ENCODE peak calls at places on chromosomes 12 and 14, in five cellular contexts. F is bronchial epithelial cell, V is GM23338, H is hepatocyte, X is activated B cell treated with CpG ODN at 0.5 μM for 24 hours. M is an unnamed sample.
A peak's percentile ranks its signal among the peaks of the same experiment; 100 is the strongest.

GRCh38 chr14:59771577-59771976 is 99.0 kb downstream of the RTN1 start:
- DNase-seq in X (no peak), H (no peak), V (no peak), F (peak; percentile 76), M (no peak)

GRCh38 chr12:77049767-77050353 is 15.5 kb downstream of the E2F7 start:
- DNase-seq in X (no peak), F (peak; percentile 81), V (peak; percentile 68), H (peak; percentile 82), M (no peak)

GRCh38 chr14:65173973-65174693 is 71.8 kb upstream of the MAX start:
- DNase-seq in H (no peak), F (no peak), X (no peak), V (peak; percentile 72), M (peak; percentile 80)

GRCh38 chr12:101781834-101782543 is 42.7 kb upstream of the SYCP3 start:
- DNase-seq in X (no peak), H (no peak), V (no peak), F (no peak), M (no peak)

GRCh38 chr12:12405882-12406281 is 49.0 kb downstream of the BORCS5 start:
- DNase-seq in F (no peak), V (no peak), H (peak; percentile 38), X (no peak), M (no peak)

GRCh38 chr14:63891148-63891964 is 38.6 kb downstream of the SYNE2 start:
- DNase-seq in X (no peak), F (peak; percentile 47), V (peak; percentile 80), H (no peak), M (peak; percentile 36)

GRCh38 chr14:89269404-89269803 is 147.6 kb downstream of the FOXN3 start:
- DNase-seq in H (no peak), F (no peak), X (no peak), V (no peak), M (no peak)

GRCh38 chr14:54650331-54651017 is 83.5 kb downstream of the SAMD4A start:
- DNase-seq in F (peak; percentile 74), V (peak; percentile 35), X (no peak), H (no peak), M (no peak)

GRCh38 chr14:54771411-54772027 is 131.1 kb downstream of the GCH1 start:
- DNase-seq in H (no peak), F (no peak), X (no peak), V (no peak), M (no peak)

GRCh38 chr12:65818454-65819382 is 5.6 kb upstream of the HMGA2 start:
- DNase-seq in V (no peak), X (no peak), H (no peak), F (peak; percentile 95), M (no peak)

GRCh38 chr14:65565948-65566347 is 153.4 kb downstream of the FUT8 start:
- DNase-seq in V (no peak), F (no peak), H (no peak), X (no peak), M (no peak)

GRCh38 chr12:130703733-130704375 is 12.2 kb downstream of the RIMBP2 start:
- DNase-seq in V (no peak), F (no peak), H (no peak), X (no peak), M (peak; percentile 18)

GRCh38 chr14:78178071-78178470 is 7.9 kb downstream of the NRXN3 start:
- DNase-seq in F (peak; percentile 6), V (no peak), H (no peak), X (no peak), M (no peak)

GRCh38 chr12:7129647-7130536 is at the start of gene CLSTN3:
- DNase-seq in H (peak; percentile 92), F (peak; percentile 53), X (peak; percentile 77), V (peak; percentile 93), M (peak; percentile 96)

GRCh38 chr12:62259311-62259992 is 752 bp upstream of the USP15 start:
- DNase-seq in V (peak; percentile 9), X (no peak), F (peak; percentile 57), H (peak; percentile 12), M (no peak)

GRCh38 chr12:1533205-1533601 is 61.2 kb downstream of the FBXL14 start:
- DNase-seq in X (no peak), H (no peak), V (no peak), F (no peak), M (peak; percentile 17)

GRCh38 chr14:32192712-32193373 is 9.0 kb upstream of the RNU6-7 start:
- DNase-seq in F (no peak), H (no peak), V (peak; percentile 18), X (no peak), M (no peak)

GRCh38 chr12:73892181-73892580 is 645.5 kb upstream of the ATXN7L3B start:
- DNase-seq in H (peak; percentile 10), V (no peak), X (no peak), F (peak; percentile 29), M (no peak)

GRCh38 chr12:122836027-122836921 is 1.0 kb downstream of the HIP1R start:
- DNase-seq in H (peak; percentile 70), X (peak; percentile 44), V (peak; percentile 33), F (peak; percentile 68), M (peak; percentile 39)

GRCh38 chr12:52395761-52396434 is 10.2 kb downstream of the KRT82 start:
- DNase-seq in V (peak; percentile 96), F (peak; percentile 35), X (no peak), H (peak; percentile 47), M (peak; percentile 97)

GRCh38 chr12:104498211-104498801 is 41.6 kb downstream of the CHST11 start:
- DNase-seq in F (no peak), X (no peak), V (no peak), H (no peak), M (no peak)

GRCh38 chr12:64193045-64193444 is 29.1 kb downstream of the KICS2 start:
- DNase-seq in X (no peak), F (no peak), V (no peak), H (no peak), M (no peak)

GRCh38 chr14:33331176-33331949 is 392.7 kb downstream of the NPAS3 start:
- DNase-seq in X (no peak), F (no peak), H (no peak), V (no peak), M (no peak)

GRCh38 chr14:103746706-103747105 is 31.1 kb downstream of the ZFYVE21 start:
- DNase-seq in F (peak; percentile 34), X (no peak), H (no peak), V (no peak), M (no peak)

GRCh38 chr12:2641209-2641608 is 153.6 kb upstream of the FKBP4 start:
- DNase-seq in H (peak; percentile 23), F (no peak), V (peak; percentile 80), X (no peak), M (peak; percentile 82)

GRCh38 chr14:23008836-23009235 is 1.1 kb downstream of the C14orf93 start:
- DNase-seq in X (no peak), H (peak; percentile 22), F (no peak), V (no peak), M (no peak)

GRCh38 chr12:120529641-120530314 is 820 bp upstream of the COQ5 start:
- DNase-seq in X (no peak), V (peak; percentile 65), H (peak; percentile 63), F (peak; percentile 74), M (peak; percentile 42)

GRCh38 chr12:123741937-123742572 is 20.0 kb upstream of the DNAH10 start:
- DNase-seq in X (no peak), F (no peak), H (no peak), V (no peak), M (no peak)

DNA sequence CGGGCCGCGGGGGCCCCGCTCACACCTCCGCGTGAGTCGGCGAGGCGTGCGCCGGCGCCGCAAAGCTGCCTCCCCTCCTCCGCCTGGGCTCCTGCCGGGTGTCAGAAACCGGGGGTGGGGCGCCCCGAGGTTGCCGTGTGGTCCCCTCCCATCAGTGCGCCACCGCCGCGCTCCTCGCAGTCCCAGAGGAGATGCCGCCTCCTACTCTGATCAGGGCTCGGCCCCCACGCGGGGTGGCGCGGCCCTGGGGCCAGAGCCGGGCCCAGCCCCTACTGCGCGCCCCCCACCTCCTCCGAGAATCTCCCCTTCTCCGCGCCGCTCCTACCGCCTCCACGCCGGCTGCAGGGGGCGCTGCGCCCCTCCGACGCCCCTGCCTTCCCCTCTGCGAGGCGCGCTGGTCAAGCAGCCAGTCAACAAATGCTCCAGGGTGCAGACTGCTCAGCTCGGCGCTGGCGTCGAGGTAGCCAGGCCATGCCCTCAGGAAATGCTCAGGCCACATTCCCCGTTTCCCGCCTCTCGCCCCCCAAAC is 467 bp upstream of the JAG2 start:
- DNase-seq in H (peak; percentile 40), X (no peak), V (peak; percentile 82), F (peak; percentile 17), M (peak; percentile 77)
- TF ChIP-seq CTCF in H (peak; percentile 56), X (no peak), V (peak; percentile 75), F (peak; percentile 49), M (peak; percentile 85)

GRCh38 chr12:18361431-18361830 is 100.1 kb downstream of the PIK3C2G start:
- DNase-seq in V (no peak), X (no peak), F (no peak), H (no peak), M (no peak)
- TF ChIP-seq CTCF in V (peak; percentile 26), X (no peak), F (no peak), H (no peak), M (no peak)

GRCh38 chr12:105961821-105962671 is 176.7 kb downstream of the NUAK1 start:
- DNase-seq in V (no peak), F (peak; percentile 85), H (no peak), X (no peak), M (no peak)

GRCh38 chr12:105967038-105967776 is 171.5 kb downstream of the NUAK1 start:
- DNase-seq in H (no peak), F (no peak), V (no peak), X (no peak), M (no peak)

GRCh38 chr12:105970885-105971284 is 167.9 kb downstream of the NUAK1 start:
- DNase-seq in F (peak; percentile 95), H (no peak), V (no peak), X (no peak), M (no peak)

DNA sequence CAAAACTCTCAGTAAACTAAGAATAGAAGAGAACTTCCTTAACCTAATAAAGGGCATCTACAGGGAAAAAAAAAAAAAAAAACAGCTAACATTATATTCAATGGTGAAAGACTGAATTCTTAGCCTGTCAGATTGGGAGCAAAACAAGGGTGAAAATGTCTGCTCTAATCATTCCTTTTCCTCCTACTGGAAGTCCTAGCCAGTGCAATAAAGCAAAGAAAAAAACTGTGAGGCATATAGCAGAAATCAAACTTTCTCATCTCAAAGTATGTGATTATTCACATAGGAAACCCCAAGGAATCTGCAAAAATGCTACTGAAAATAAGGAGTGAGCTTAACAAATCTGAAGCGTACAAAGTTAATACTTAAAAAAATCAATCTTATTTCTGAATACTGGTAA is 170.7 kb downstream of the NUAK1 start:
- DNase-seq in F (no peak), V (no peak), H (no peak), X (no peak), M (no peak)
- TF ChIP-seq CTCF in F (no peak), V (no peak), H (no peak), X (no peak), M (no peak)

GRCh38 chr14:61894452-61895077 is 132.3 kb downstream of the SNAPC1 start:
- DNase-seq in V (peak; percentile 84), F (peak; percentile 65), X (peak; percentile 30), H (peak; percentile 87), M (peak; percentile 56)
- TF ChIP-seq CTCF in V (peak; percentile 90), F (peak; percentile 73), X (peak; percentile 57), H (peak; percentile 68), M (peak; percentile 83)

DNA sequence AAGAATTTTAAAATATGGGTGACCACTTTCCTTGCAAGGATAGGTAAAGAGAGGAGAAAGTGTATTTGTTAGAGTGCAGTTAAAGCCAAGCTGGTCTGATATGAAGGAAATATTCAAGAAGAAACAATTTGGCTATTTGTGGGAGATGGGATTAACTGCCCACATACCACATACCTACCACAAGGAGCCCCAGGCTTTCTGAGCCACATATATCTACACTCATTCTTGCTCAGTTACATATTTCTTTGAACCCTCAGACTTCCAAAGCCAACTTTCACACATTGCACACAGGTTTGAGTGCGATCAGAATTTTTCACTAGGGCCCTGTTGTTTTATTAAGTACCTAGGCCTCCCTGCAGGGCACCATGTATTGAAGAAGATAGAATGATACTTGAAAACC is 330.2 kb downstream of the ZFP36L1 start:
- DNase-seq in V (no peak), H (no peak), F (no peak), X (no peak), M (no peak)
- TF ChIP-seq CTCF in V (peak; percentile 29), H (peak; percentile 6), F (no peak), X (no peak), M (peak; percentile 42)

M was measured in H9.